ENCODE peak calls at places on chromosomes 5 and 9, in five cellular contexts. One of them, this sample, is unnamed.

GRCh38 chr5:17317499-17317898 is 100.1 kb downstream of the BASP1 start:
- DNase-seq in OCI-LY7: peak
- DNase-seq in SJCRH30: no peak
- DNase-seq in cardiac muscle cell: no peak
- DNase-seq in upper lobe of left lung: no peak
- DNase-seq in this sample: no peak

GRCh38 chr5:13664377-13664776 is 280.1 kb downstream of the DNAH5 start:
- DNase-seq in OCI-LY7: no peak
- DNase-seq in SJCRH30: no peak
- DNase-seq in cardiac muscle cell: peak
- DNase-seq in upper lobe of left lung: no peak
- DNase-seq in this sample: no peak

GRCh38 chr5:81225463-81225862 is 7.7 kb upstream of the CKMT2 start:
- DNase-seq in OCI-LY7: no peak
- DNase-seq in SJCRH30: no peak
- DNase-seq in cardiac muscle cell: no peak
- DNase-seq in upper lobe of left lung: no peak
- DNase-seq in this sample: no peak

GRCh38 chr5:2007906-2008437 is 125.2 kb upstream of the IRX4 start:
- DNase-seq in OCI-LY7: no peak
- DNase-seq in SJCRH30: no peak
- DNase-seq in cardiac muscle cell: peak
- DNase-seq in upper lobe of left lung: peak
- DNase-seq in this sample: no peak

GRCh38 chr5:14640765-14641164 is 23.8 kb upstream of the OTULIN start:
- DNase-seq in OCI-LY7: no peak
- DNase-seq in SJCRH30: no peak
- DNase-seq in cardiac muscle cell: no peak
- DNase-seq in upper lobe of left lung: peak
- DNase-seq in this sample: no peak

GRCh38 chr5:40623480-40624420 is 56.0 kb upstream of the PTGER4 start:
- DNase-seq in OCI-LY7: no peak
- DNase-seq in SJCRH30: no peak
- DNase-seq in cardiac muscle cell: no peak
- DNase-seq in upper lobe of left lung: no peak
- DNase-seq in this sample: no peak

GRCh38 chr9:112881366-112881765 is 9.3 kb downstream of the SLC46A2 start:
- DNase-seq in OCI-LY7: no peak
- DNase-seq in SJCRH30: no peak
- DNase-seq in cardiac muscle cell: peak
- DNase-seq in upper lobe of left lung: no peak
- DNase-seq in this sample: no peak

GRCh38 chr9:71725590-71726338 is 42.5 kb downstream of the CEMIP2 start:
- DNase-seq in OCI-LY7: no peak
- DNase-seq in SJCRH30: peak
- DNase-seq in cardiac muscle cell: peak
- DNase-seq in upper lobe of left lung: no peak
- DNase-seq in this sample: no peak

GRCh38 chr5:137146402-137146889 is 352.7 kb downstream of the SPOCK1 start:
- DNase-seq in OCI-LY7: no peak
- DNase-seq in SJCRH30: peak
- DNase-seq in cardiac muscle cell: peak
- DNase-seq in upper lobe of left lung: no peak
- DNase-seq in this sample: no peak

GRCh38 chr9:130447193-130447816 is 2.5 kb downstream of the ASS1 start:
- DNase-seq in OCI-LY7: no peak
- DNase-seq in SJCRH30: no peak
- DNase-seq in cardiac muscle cell: no peak
- DNase-seq in upper lobe of left lung: no peak
- DNase-seq in this sample: no peak

GRCh38 chr9:72526901-72527800 is 5.7 kb downstream of the TMC1 start:
- DNase-seq in OCI-LY7: no peak
- DNase-seq in SJCRH30: peak
- DNase-seq in cardiac muscle cell: peak
- DNase-seq in upper lobe of left lung: no peak
- DNase-seq in this sample: no peak

GRCh38 chr5:164967354-164967753 is 1461.9 kb downstream of the MAT2B start:
- DNase-seq in OCI-LY7: no peak
- DNase-seq in SJCRH30: no peak
- DNase-seq in cardiac muscle cell: no peak
- DNase-seq in upper lobe of left lung: no peak
- DNase-seq in this sample: no peak

GRCh38 chr5:2303391-2304100 is 420.8 kb upstream of the IRX4 start:
- DNase-seq in OCI-LY7: no peak
- DNase-seq in SJCRH30: peak
- DNase-seq in cardiac muscle cell: no peak
- DNase-seq in upper lobe of left lung: no peak
- DNase-seq in this sample: no peak

GRCh38 chr9:36191290-36191645 is 547 bp downstream of the CLTA start:
- DNase-seq in OCI-LY7: peak
- DNase-seq in SJCRH30: peak
- DNase-seq in cardiac muscle cell: peak
- DNase-seq in upper lobe of left lung: no peak
- DNase-seq in this sample: peak

GRCh38 chr5:141753971-141754713 is 72.1 kb upstream of the ARAP3 start:
- DNase-seq in OCI-LY7: peak
- DNase-seq in SJCRH30: peak
- DNase-seq in cardiac muscle cell: peak
- DNase-seq in upper lobe of left lung: no peak
- DNase-seq in this sample: no peak

GRCh38 chr5:14066326-14066725 is 76.8 kb upstream of the TRIO start:
- DNase-seq in OCI-LY7: no peak
- DNase-seq in SJCRH30: no peak
- DNase-seq in cardiac muscle cell: no peak
- DNase-seq in upper lobe of left lung: no peak
- DNase-seq in this sample: no peak

GRCh38 chr9:7209990-7210389 is 452.2 kb downstream of the KDM4C start:
- DNase-seq in OCI-LY7: no peak
- DNase-seq in SJCRH30: no peak
- DNase-seq in cardiac muscle cell: no peak
- DNase-seq in upper lobe of left lung: no peak
- DNase-seq in this sample: no peak

GRCh38 chr5:130550553-130550940 is 614.5 kb downstream of the HINT1 start:
- DNase-seq in OCI-LY7: no peak
- DNase-seq in SJCRH30: no peak
- DNase-seq in cardiac muscle cell: no peak
- DNase-seq in upper lobe of left lung: no peak
- DNase-seq in this sample: no peak

GRCh38 chr5:8520922-8521321 is 652.0 kb downstream of the MTRR start:
- DNase-seq in OCI-LY7: no peak
- DNase-seq in SJCRH30: no peak
- DNase-seq in cardiac muscle cell: no peak
- DNase-seq in upper lobe of left lung: no peak
- DNase-seq in this sample: no peak

GRCh38 chr9:137797206-137798120 is 80.1 kb upstream of the CACNA1B start:
- DNase-seq in OCI-LY7: no peak
- DNase-seq in SJCRH30: no peak
- DNase-seq in cardiac muscle cell: no peak
- DNase-seq in upper lobe of left lung: peak
- DNase-seq in this sample: peak

GRCh38 chr9:23731373-23731772 is 94.7 kb downstream of the ELAVL2 start:
- DNase-seq in OCI-LY7: no peak
- DNase-seq in SJCRH30: no peak
- DNase-seq in cardiac muscle cell: no peak
- DNase-seq in upper lobe of left lung: no peak
- DNase-seq in this sample: no peak

GRCh38 chr5:107306597-107306996 is 364.1 kb downstream of the EFNA5 start:
- DNase-seq in OCI-LY7: peak
- DNase-seq in SJCRH30: no peak
- DNase-seq in cardiac muscle cell: no peak
- DNase-seq in upper lobe of left lung: no peak
- DNase-seq in this sample: no peak

DNA sequence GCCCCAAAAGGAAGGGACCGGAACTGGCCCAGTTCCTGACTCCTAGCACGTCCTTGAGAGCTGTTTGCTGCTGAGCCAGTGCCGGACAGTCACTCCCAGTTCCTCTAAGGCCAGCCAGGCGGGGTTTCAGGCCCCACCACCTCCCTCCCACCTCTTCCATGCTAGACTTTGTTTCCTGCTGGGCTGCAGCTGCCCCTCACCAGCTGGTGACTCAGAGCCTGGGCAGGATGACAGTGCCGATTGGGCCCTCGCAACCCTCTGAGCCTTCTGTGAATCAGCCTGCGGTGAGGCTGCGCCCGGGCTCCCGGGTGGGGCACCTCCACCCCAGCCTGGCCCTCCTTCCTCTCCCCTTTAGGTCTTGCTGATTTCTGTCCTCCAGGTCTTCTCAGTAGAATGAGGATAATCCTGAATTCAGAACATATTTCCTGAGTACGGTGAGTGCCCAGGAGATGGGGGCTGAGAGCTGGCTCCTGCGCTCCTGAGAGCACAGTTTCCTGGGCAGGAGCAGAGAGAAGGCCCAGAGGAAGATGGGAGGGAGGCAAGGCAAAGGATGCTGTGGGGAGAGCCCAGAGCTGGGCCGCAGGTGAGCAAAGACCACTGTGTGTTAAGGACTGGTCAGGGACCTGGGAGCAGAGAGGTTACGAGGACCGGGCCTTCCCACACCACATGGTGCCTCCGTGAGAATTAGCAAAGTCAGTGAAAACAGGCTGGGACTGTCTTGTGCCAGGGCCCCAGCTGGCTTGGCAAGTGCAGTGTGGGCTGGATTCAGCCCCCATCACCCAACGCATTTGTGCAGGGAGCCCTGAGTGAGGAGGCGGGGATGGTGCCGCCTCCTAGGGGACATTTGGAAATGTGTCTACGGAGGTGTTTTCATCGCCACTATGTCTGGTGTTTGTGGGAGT is 32.9 kb upstream of the STXBP1 start:
- DNase-seq in OCI-LY7: no peak
- DNase-seq in SJCRH30: peak
- DNase-seq in cardiac muscle cell: peak
- DNase-seq in upper lobe of left lung: peak
- DNase-seq in this sample: peak
- H3K4me3 ChIP-seq in OCI-LY7: no peak
- H3K4me3 ChIP-seq in SJCRH30: peak
- H3K4me3 ChIP-seq in cardiac muscle cell: no peak
- H3K4me3 ChIP-seq in upper lobe of left lung: peak
- H3K4me3 ChIP-seq in this sample: peak

DNA sequence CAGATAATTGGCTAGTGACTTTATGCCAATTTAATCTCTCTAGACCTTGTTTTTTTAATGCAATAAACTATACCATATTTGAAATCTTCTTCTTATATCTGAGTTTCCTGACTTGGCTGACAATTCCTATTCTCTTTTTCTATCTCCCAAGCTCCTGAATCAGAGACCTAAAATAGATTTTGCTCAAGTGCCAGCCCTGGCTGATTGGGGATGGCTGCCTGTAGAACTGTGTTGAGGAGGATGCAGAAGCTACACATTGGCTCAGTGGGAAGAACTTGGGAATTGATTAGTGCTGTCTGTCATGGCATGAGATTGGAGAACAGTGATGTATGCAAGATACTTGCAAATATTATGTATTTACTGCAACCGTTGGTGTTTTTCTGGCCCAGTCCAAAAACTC is 132.8 kb downstream of the INSYN2B start:
- DNase-seq in OCI-LY7: no peak
- DNase-seq in SJCRH30: no peak
- DNase-seq in cardiac muscle cell: no peak
- DNase-seq in upper lobe of left lung: no peak
- DNase-seq in this sample: no peak
- H3K27ac ChIP-seq in OCI-LY7: no peak
- H3K27ac ChIP-seq in SJCRH30: no peak
- H3K27ac ChIP-seq in cardiac muscle cell: no peak
- H3K27ac ChIP-seq in upper lobe of left lung: no peak
- H3K27ac ChIP-seq in this sample: no peak

GRCh38 chr5:172188033-172188892 is at the start of gene STK10:
- DNase-seq in OCI-LY7: peak
- DNase-seq in SJCRH30: peak
- DNase-seq in cardiac muscle cell: peak
- DNase-seq in upper lobe of left lung: peak
- DNase-seq in this sample: peak

GRCh38 chr5:172186114-172186695 is 1.8 kb downstream of the STK10 start:
- DNase-seq in OCI-LY7: no peak
- DNase-seq in SJCRH30: no peak
- DNase-seq in cardiac muscle cell: no peak
- DNase-seq in upper lobe of left lung: no peak
- DNase-seq in this sample: no peak

GRCh38 chr5:172187118-172188032 is 649 bp downstream of the STK10 start:
- DNase-seq in OCI-LY7: peak
- DNase-seq in SJCRH30: peak
- DNase-seq in cardiac muscle cell: peak
- DNase-seq in upper lobe of left lung: peak
- DNase-seq in this sample: peak

GRCh38 chr5:172189693-172190296 is 1.8 kb upstream of the STK10 start:
- DNase-seq in OCI-LY7: no peak
- DNase-seq in SJCRH30: no peak
- DNase-seq in cardiac muscle cell: no peak
- DNase-seq in upper lobe of left lung: no peak
- DNase-seq in this sample: no peak

GRCh38 chr5:172188893-172189692 is 1.1 kb upstream of the STK10 start:
- DNase-seq in OCI-LY7: no peak
- DNase-seq in SJCRH30: peak
- DNase-seq in cardiac muscle cell: no peak
- DNase-seq in upper lobe of left lung: no peak
- DNase-seq in this sample: no peak
- H3K4me3 ChIP-seq in OCI-LY7: peak
- H3K4me3 ChIP-seq in SJCRH30: peak
- H3K4me3 ChIP-seq in cardiac muscle cell: peak
- H3K4me3 ChIP-seq in upper lobe of left lung: peak
- H3K4me3 ChIP-seq in this sample: peak

DNA sequence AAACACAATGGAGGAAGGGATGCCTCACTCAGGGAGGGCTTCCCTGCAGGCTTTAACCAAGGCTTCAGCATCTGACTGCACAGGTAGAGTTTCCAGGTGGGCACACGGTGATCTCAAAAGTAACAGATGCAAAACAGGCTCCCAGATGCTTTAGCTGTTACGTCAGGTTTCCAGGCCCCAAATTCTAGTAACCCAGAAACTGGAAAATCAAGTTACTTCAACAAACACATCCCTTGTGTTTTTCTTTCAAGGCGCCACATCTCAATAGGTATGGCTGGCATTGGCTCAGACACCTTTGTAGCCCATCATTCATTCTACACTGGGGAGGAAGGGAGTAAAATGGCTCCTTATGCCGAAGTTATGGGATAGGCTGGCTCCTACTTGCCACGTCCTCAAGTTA is 27.4 kb downstream of the NRG2 start:
- DNase-seq in OCI-LY7: no peak
- DNase-seq in SJCRH30: no peak
- DNase-seq in cardiac muscle cell: no peak
- DNase-seq in upper lobe of left lung: no peak
- DNase-seq in this sample: no peak
- H3K27ac ChIP-seq in OCI-LY7: no peak
- H3K27ac ChIP-seq in SJCRH30: no peak
- H3K27ac ChIP-seq in cardiac muscle cell: no peak
- H3K27ac ChIP-seq in upper lobe of left lung: no peak
- H3K27ac ChIP-seq in this sample: no peak

GRCh38 chr5:170860415-170860814 is 1.4 kb upstream of the RANBP17 start:
- DNase-seq in OCI-LY7: no peak
- DNase-seq in SJCRH30: no peak
- DNase-seq in cardiac muscle cell: no peak
- DNase-seq in upper lobe of left lung: no peak
- DNase-seq in this sample: no peak

GRCh38 chr5:170863646-170864045 is 1.8 kb downstream of the RANBP17 start:
- DNase-seq in OCI-LY7: no peak
- DNase-seq in SJCRH30: no peak
- DNase-seq in cardiac muscle cell: peak
- DNase-seq in upper lobe of left lung: no peak
- DNase-seq in this sample: no peak

GRCh38 chr5:170860818-170861217 is 1.0 kb upstream of the RANBP17 start:
- DNase-seq in OCI-LY7: no peak
- DNase-seq in SJCRH30: no peak
- DNase-seq in cardiac muscle cell: no peak
- DNase-seq in upper lobe of left lung: no peak
- DNase-seq in this sample: no peak

GRCh38 chr5:170861855-170862766 is at the start of gene RANBP17:
- DNase-seq in OCI-LY7: no peak
- DNase-seq in SJCRH30: peak
- DNase-seq in cardiac muscle cell: peak
- DNase-seq in upper lobe of left lung: peak
- DNase-seq in this sample: peak

GRCh38 chr5:170861295-170861854 is 443 bp upstream of the RANBP17 start:
- DNase-seq in OCI-LY7: no peak
- DNase-seq in SJCRH30: no peak
- DNase-seq in cardiac muscle cell: no peak
- DNase-seq in upper lobe of left lung: no peak
- DNase-seq in this sample: no peak
- H3K4me3 ChIP-seq in OCI-LY7: no peak
- H3K4me3 ChIP-seq in SJCRH30: peak
- H3K4me3 ChIP-seq in cardiac muscle cell: peak
- H3K4me3 ChIP-seq in upper lobe of left lung: peak
- H3K4me3 ChIP-seq in this sample: peak